ENCODE peak calls at places on chromosome 16, in seven cellular contexts. One of them, this sample, is unnamed.

GRCh38 chr16:4847774-4848587 is 700 bp downstream of the UBN1 start:
- DNase-seq in posterior cingulate gyrus: no peak
- DNase-seq in nephron progenitor cell: peak; percentile 59
- DNase-seq in NCI-H2081: peak; percentile 16
- DNase-seq in NAMALWA: peak; percentile 65
- DNase-seq in RWPE1: peak; percentile 67
- DNase-seq in hypothalamus: no peak
- DNase-seq in this sample: peak; percentile 11

GRCh38 chr16:71540-72341 is 690 bp downstream of the RHBDF1 start:
- DNase-seq in NCI-H2081: no peak
- DNase-seq in posterior cingulate gyrus: no peak
- DNase-seq in hypothalamus: no peak
- DNase-seq in nephron progenitor cell: peak; percentile 64
- DNase-seq in RWPE1: peak; percentile 96
- DNase-seq in NAMALWA: no peak
- DNase-seq in this sample: no peak

GRCh38 chr16:57815987-57816745 is 13.9 kb upstream of the KIFC3 start:
- DNase-seq in hypothalamus: no peak
- DNase-seq in NAMALWA: no peak
- DNase-seq in nephron progenitor cell: no peak
- DNase-seq in RWPE1: peak; percentile 93
- DNase-seq in NCI-H2081: peak; percentile 7
- DNase-seq in posterior cingulate gyrus: peak; percentile 46
- DNase-seq in this sample: no peak

GRCh38 chr16:87431926-87432325 is 39.8 kb downstream of the MAP1LC3B start:
- DNase-seq in hypothalamus: no peak
- DNase-seq in NCI-H2081: no peak
- DNase-seq in posterior cingulate gyrus: no peak
- DNase-seq in RWPE1: peak; percentile 50
- DNase-seq in nephron progenitor cell: no peak
- DNase-seq in NAMALWA: no peak
- DNase-seq in this sample: no peak

GRCh38 chr16:5257462-5257861 is 159.9 kb upstream of the EEF2KMT start:
- DNase-seq in posterior cingulate gyrus: no peak
- DNase-seq in NAMALWA: no peak
- DNase-seq in RWPE1: no peak
- DNase-seq in NCI-H2081: no peak
- DNase-seq in nephron progenitor cell: no peak
- DNase-seq in hypothalamus: no peak
- DNase-seq in this sample: no peak

GRCh38 chr16:14489460-14489859 is 140.6 kb downstream of the PARN start:
- DNase-seq in hypothalamus: no peak
- DNase-seq in RWPE1: no peak
- DNase-seq in NAMALWA: peak; percentile 65
- DNase-seq in posterior cingulate gyrus: no peak
- DNase-seq in NCI-H2081: no peak
- DNase-seq in nephron progenitor cell: no peak
- DNase-seq in this sample: no peak

GRCh38 chr16:1807626-1808025 is 14.1 kb upstream of the IGFALS start:
- DNase-seq in nephron progenitor cell: no peak
- DNase-seq in hypothalamus: no peak
- DNase-seq in RWPE1: no peak
- DNase-seq in posterior cingulate gyrus: no peak
- DNase-seq in NCI-H2081: no peak
- DNase-seq in NAMALWA: no peak
- DNase-seq in this sample: no peak

GRCh38 chr16:57000271-57001025 is 11.1 kb downstream of the NLRC5 start:
- DNase-seq in NAMALWA: no peak
- DNase-seq in posterior cingulate gyrus: no peak
- DNase-seq in nephron progenitor cell: no peak
- DNase-seq in RWPE1: peak; percentile 80
- DNase-seq in NCI-H2081: no peak
- DNase-seq in hypothalamus: no peak
- DNase-seq in this sample: no peak

GRCh38 chr16:88759245-88759975 is 25.6 kb downstream of the PIEZO1 start:
- DNase-seq in nephron progenitor cell: peak; percentile 61
- DNase-seq in hypothalamus: no peak
- DNase-seq in posterior cingulate gyrus: no peak
- DNase-seq in NCI-H2081: no peak
- DNase-seq in RWPE1: no peak
- DNase-seq in NAMALWA: no peak
- DNase-seq in this sample: no peak

GRCh38 chr16:54687043-54687655 is 243.5 kb upstream of the IRX5 start:
- DNase-seq in posterior cingulate gyrus: no peak
- DNase-seq in nephron progenitor cell: no peak
- DNase-seq in RWPE1: no peak
- DNase-seq in hypothalamus: no peak
- DNase-seq in NCI-H2081: no peak
- DNase-seq in NAMALWA: no peak
- DNase-seq in this sample: no peak

GRCh38 chr16:23572394-23572793 is 14.9 kb downstream of the UBFD1 start:
- DNase-seq in hypothalamus: no peak
- DNase-seq in nephron progenitor cell: no peak
- DNase-seq in NCI-H2081: no peak
- DNase-seq in RWPE1: no peak
- DNase-seq in posterior cingulate gyrus: no peak
- DNase-seq in NAMALWA: no peak
- DNase-seq in this sample: no peak

GRCh38 chr16:74031551-74031950 is 265.1 kb upstream of the PSMD7 start:
- DNase-seq in RWPE1: no peak
- DNase-seq in hypothalamus: no peak
- DNase-seq in NAMALWA: no peak
- DNase-seq in posterior cingulate gyrus: no peak
- DNase-seq in NCI-H2081: no peak
- DNase-seq in nephron progenitor cell: no peak
- DNase-seq in this sample: no peak

GRCh38 chr16:4613636-4614570 is 785 bp downstream of the UBALD1 start:
- DNase-seq in RWPE1: no peak
- DNase-seq in NAMALWA: peak; percentile 59
- DNase-seq in nephron progenitor cell: peak; percentile 72
- DNase-seq in NCI-H2081: peak; percentile 65
- DNase-seq in hypothalamus: no peak
- DNase-seq in posterior cingulate gyrus: no peak
- DNase-seq in this sample: no peak

GRCh38 chr16:85995591-85996461 is 96.9 kb downstream of the IRF8 start:
- DNase-seq in RWPE1: no peak
- DNase-seq in posterior cingulate gyrus: no peak
- DNase-seq in NAMALWA: no peak
- DNase-seq in NCI-H2081: no peak
- DNase-seq in hypothalamus: no peak
- DNase-seq in nephron progenitor cell: no peak
- DNase-seq in this sample: no peak

GRCh38 chr16:70158261-70158939 is 15.2 kb upstream of the CLEC18C start:
- DNase-seq in hypothalamus: no peak
- DNase-seq in NCI-H2081: no peak
- DNase-seq in NAMALWA: peak; percentile 11
- DNase-seq in nephron progenitor cell: no peak
- DNase-seq in RWPE1: no peak
- DNase-seq in posterior cingulate gyrus: no peak
- DNase-seq in this sample: no peak

GRCh38 chr16:621526-622105 is 9.2 kb upstream of the WFIKKN1 start:
- DNase-seq in NCI-H2081: no peak
- DNase-seq in NAMALWA: no peak
- DNase-seq in RWPE1: no peak
- DNase-seq in posterior cingulate gyrus: no peak
- DNase-seq in nephron progenitor cell: no peak
- DNase-seq in hypothalamus: no peak
- DNase-seq in this sample: no peak

This sample was measured in amygdala.